ENCODE peak calls at places on chromosome 5, in five cellular contexts. F, K, H, C and E are unnamed samples.

GRCh38 chr5:158456756-158457155 is 597.8 kb upstream of the CLINT1 start:
- DNase-seq in F (peak; percentile 44), K (peak; percentile 7), H (no peak), C (no peak), E (no peak)

GRCh38 chr5:116612431-116612830 is 37.8 kb upstream of the SEMA6A start:
- DNase-seq in F (no peak), K (no peak), H (no peak), C (no peak), E (no peak)

GRCh38 chr5:68342693-68343092 is 127.1 kb downstream of the PIK3R1 start:
- DNase-seq in F (no peak), K (no peak), H (no peak), C (no peak), E (no peak)

GRCh38 chr5:169302491-169303118 is 1.7 kb upstream of the SLIT3 start:
- DNase-seq in F (peak; percentile 69), K (peak; percentile 88), H (peak; percentile 74), C (peak; percentile 75), E (no peak)

GRCh38 chr5:53262348-53262970 is 152.9 kb upstream of the MOCS2 start:
- DNase-seq in F (peak; percentile 2), K (peak; percentile 48), H (peak; percentile 27), C (no peak), E (peak; percentile 15)

GRCh38 chr5:33524476-33524875 is 83.7 kb downstream of the TARS1 start:
- DNase-seq in F (no peak), K (peak; percentile 11), H (no peak), C (no peak), E (no peak)

GRCh38 chr5:180349391-180349790 is 3.7 kb downstream of the GFPT2 start:
- DNase-seq in F (no peak), K (no peak), H (no peak), C (no peak), E (no peak)

GRCh38 chr5:67516959-67517358 is 320.4 kb upstream of the CD180 start:
- DNase-seq in F (no peak), K (peak; percentile 12), H (no peak), C (no peak), E (no peak)

GRCh38 chr5:138981131-138981530 is 106.0 kb upstream of the LRRTM2 start:
- DNase-seq in F (no peak), K (no peak), H (no peak), C (no peak), E (no peak)

GRCh38 chr5:85069659-85070640 is 685.3 kb upstream of the EDIL3 start:
- DNase-seq in F (no peak), K (no peak), H (no peak), C (no peak), E (no peak)

GRCh38 chr5:34044950-34045525 is 2.0 kb upstream of the C1QTNF3 start:
- DNase-seq in F (no peak), K (no peak), H (no peak), C (no peak), E (no peak)

GRCh38 chr5:78647838-78648358 is 674 bp downstream of the LHFPL2 start:
- DNase-seq in F (no peak), K (peak; percentile 33), H (peak; percentile 60), C (peak; percentile 74), E (peak; percentile 22)

GRCh38 chr5:115450741-115451140 is 93.8 kb downstream of the FEM1C start:
- DNase-seq in F (no peak), K (no peak), H (no peak), C (no peak), E (no peak)

GRCh38 chr5:141094481-141095262 is at the start of gene PCDHB2:
- DNase-seq in F (peak; percentile 42), K (peak; percentile 86), H (no peak), C (peak; percentile 22), E (peak; percentile 12)

DNA sequence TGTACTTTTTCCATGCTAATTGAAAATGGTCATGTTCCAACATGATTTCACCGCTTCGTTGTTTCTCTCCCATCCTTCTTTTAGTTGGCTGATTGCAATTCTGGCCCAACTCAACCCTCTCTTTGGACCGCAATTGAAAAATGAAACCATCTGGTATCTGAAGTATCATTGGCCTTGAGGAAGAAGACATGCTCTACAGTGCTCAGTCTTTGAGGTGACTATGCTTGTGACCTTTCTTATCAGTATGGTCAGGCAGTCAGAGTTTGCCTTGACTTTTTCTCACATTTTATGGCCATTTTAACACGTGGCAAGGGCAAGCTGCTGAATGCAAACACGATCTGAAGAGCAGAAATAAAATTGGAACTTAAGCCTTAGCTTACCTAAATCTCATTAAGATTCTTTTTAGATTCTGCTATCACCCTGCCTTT is 36.0 kb upstream of the CREBRF start:
- DNase-seq in F (no peak), K (no peak), H (no peak), C (no peak), E (no peak)
- TF ChIP-seq EP300 in F (no peak), K (no peak), H (no peak), C (no peak), E (no peak)

GRCh38 chr5:10702911-10703491 is 58.0 kb downstream of the DAP start:
- DNase-seq in F (no peak), K (no peak), H (no peak), C (no peak), E (no peak)
- TF ChIP-seq EP300 in F (no peak), K (no peak), H (no peak), C (no peak), E (no peak)

GRCh38 chr5:83703059-83703458 is 17.6 kb downstream of the HAPLN1 start:
- DNase-seq in F (no peak), K (no peak), H (no peak), C (no peak), E (no peak)
- TF ChIP-seq EP300 in F (no peak), K (no peak), H (no peak), C (no peak), E (no peak)

DNA sequence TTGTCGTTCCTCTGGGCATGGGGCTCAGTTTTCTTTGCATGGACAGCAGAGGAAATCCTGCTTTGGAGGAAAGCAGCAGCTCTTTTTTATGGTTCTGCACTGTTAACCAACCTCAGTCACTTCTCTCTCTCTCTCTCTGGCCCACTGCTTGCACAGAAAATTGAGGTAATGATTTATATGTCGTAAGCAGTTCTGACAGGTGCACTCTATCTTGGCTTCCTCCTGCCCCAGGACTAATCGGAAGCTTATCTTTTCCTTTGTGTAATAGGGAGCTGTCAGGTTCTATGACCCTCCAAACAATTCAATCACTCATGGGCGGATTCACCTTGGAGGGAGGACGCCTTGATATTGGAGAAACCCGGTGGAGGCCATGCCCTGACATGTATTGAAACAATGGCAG is 159.7 kb upstream of the GPR151 start:
- DNase-seq in F (no peak), K (no peak), H (no peak), C (no peak), E (no peak)
- TF ChIP-seq EP300 in F (no peak), K (no peak), H (no peak), C (no peak), E (no peak)

GRCh38 chr5:11415751-11416150 is 488.5 kb downstream of the CTNND2 start:
- DNase-seq in F (no peak), K (no peak), H (no peak), C (no peak), E (no peak)
- TF ChIP-seq EP300 in F (no peak), K (no peak), H (no peak), C (no peak), E (no peak)

GRCh38 chr5:73434921-73435320 is 13.7 kb downstream of the FOXD1 start:
- DNase-seq in F (no peak), K (no peak), H (no peak), C (no peak), E (no peak)
- TF ChIP-seq EP300 in F (no peak), K (no peak), H (no peak), C (no peak), E (no peak)

DNA sequence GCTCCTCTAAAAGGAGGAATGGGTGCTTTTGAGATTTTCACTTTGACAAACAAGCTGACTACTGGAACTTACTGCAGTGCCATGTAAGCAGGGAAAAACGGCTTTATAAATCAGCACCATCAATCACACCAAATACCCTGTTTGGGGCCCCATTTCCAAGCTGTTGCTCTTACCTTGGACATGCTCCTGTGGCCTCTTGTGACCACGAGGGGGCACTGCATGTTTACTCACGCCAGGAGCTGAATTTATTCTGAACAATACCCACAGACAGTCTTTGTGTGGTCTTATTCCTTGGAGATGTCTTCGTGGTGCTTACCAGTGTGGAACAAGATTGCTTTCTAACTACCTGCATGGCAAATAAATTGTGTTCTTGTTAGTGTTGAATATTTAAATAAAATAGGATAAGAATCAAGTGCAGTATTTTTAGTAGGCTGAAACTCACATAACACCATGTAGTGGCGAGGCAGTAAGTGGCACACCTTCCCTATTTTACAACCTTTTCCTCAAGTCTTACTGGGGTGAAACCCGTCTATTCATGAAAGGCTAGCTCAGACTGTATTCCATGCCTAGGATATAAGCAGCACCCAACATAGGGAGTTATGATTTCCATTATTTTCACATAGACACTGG is 155.5 kb upstream of the NMUR2 start:
- DNase-seq in F (peak; percentile 36), K (peak; percentile 59), H (peak; percentile 70), C (peak; percentile 11), E (peak; percentile 37)
- TF ChIP-seq EP300 in F (no peak), K (no peak), H (no peak), C (no peak), E (no peak)

GRCh38 chr5:72122619-72123018 is 15.3 kb downstream of the MAP1B start:
- DNase-seq in F (no peak), K (no peak), H (no peak), C (no peak), E (no peak)
- TF ChIP-seq EP300 in F (no peak), K (no peak), H (no peak), C (no peak), E (no peak)

DNA sequence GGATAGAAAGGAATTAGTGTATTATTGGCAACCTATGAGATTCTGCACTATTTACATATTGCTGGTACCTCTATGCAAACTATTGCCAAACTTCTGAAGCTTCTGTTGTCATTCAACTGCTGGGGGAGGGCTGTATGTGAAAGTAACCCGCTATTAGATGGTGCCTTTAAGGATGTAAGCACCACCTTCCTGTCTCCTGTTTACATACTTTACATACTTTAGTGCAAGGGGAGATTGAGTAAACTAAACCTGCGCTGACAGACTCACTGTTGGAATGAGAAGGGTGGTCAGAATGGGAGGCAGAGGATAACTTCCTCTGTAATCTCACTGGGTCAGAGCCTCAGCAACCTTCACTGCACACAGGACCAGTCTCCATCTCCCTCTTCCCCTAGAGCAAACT is 123.8 kb downstream of the NR3C1 start:
- DNase-seq in F (no peak), K (peak; percentile 68), H (no peak), C (no peak), E (no peak)
- TF ChIP-seq EP300 in F (no peak), K (no peak), H (no peak), C (no peak), E (no peak)

DNA sequence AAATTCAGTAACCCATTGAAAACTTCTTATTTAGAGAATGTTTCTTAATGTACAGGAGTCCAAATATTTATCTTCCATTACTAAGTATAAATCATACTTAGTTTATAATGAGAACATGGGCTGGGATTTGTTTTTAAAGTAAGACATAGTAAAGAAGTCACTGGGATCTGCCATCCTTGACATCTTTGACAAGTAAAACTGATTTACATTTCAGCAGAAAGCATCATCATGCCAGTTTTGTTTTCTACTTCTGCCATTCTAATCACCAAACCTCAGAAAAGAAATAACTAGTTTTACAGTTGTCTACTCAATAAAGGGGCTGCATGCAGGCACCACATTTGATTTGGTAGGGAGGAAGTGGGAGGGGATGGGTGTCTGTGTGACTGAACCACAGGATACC is 221.7 kb upstream of the PPP1R2B start:
- DNase-seq in F (no peak), K (no peak), H (no peak), C (no peak), E (no peak)
- TF ChIP-seq EP300 in F (no peak), K (no peak), H (no peak), C (no peak), E (no peak)